ENCODE peak calls at places on chromosome 7, in four cellular contexts. A is thoracic aorta, I is spleen, S is pancreas. O is an unnamed sample.

GRCh38 chr7:98211221-98211675 is at the start of gene BHLHA15:
- DNase-seq in I (peak), S (peak), A (no peak), O (no peak)

GRCh38 chr7:134528749-134529148 is 1.4 kb downstream of the AKR1B10 start:
- DNase-seq in I (no peak), S (no peak), A (no peak), O (no peak)

GRCh38 chr7:8147004-8147403 is 115.0 kb downstream of the ICA1 start:
- DNase-seq in A (no peak), S (no peak), I (no peak), O (no peak)

GRCh38 chr7:138386821-138387220 is 73.2 kb upstream of the TRIM24 start:
- DNase-seq in A (no peak), S (no peak), I (no peak), O (no peak)

GRCh38 chr7:156473476-156474240 is 166.9 kb upstream of the RNF32 start:
- DNase-seq in I (no peak), S (peak), A (no peak), O (peak)

GRCh38 chr7:107850671-107851070 is 40.3 kb upstream of the DLD start:
- DNase-seq in A (no peak), S (no peak), I (no peak), O (no peak)

GRCh38 chr7:69661342-69661741 is 63.1 kb downstream of the AUTS2 start:
- DNase-seq in A (no peak), S (no peak), I (no peak), O (no peak)

GRCh38 chr7:141663081-141663510 is 38.9 kb downstream of the DENND11 start:
- DNase-seq in A (no peak), S (no peak), I (no peak), O (no peak)

GRCh38 chr7:91082854-91083495 is 181.3 kb upstream of the FZD1 start:
- DNase-seq in I (no peak), S (no peak), A (no peak), O (no peak)

GRCh38 chr7:22476822-22477221 is 23.2 kb downstream of the STEAP1B start:
- DNase-seq in A (no peak), I (no peak), S (no peak), O (no peak)

GRCh38 chr7:32266932-32267475 is 196.8 kb upstream of the PDE1C start:
- DNase-seq in I (no peak), S (no peak), A (no peak), O (no peak)

GRCh38 chr7:81659697-81660395 is 110.0 kb downstream of the HGF start:
- DNase-seq in I (no peak), S (no peak), A (no peak), O (no peak)

GRCh38 chr7:64878684-64879083 is 24.4 kb upstream of the ZNF273 start:
- DNase-seq in I (no peak), A (no peak), S (no peak), O (no peak)

GRCh38 chr7:38070718-38071117 is 107.3 kb upstream of the STARD3NL start:
- DNase-seq in S (no peak), I (no peak), A (no peak), O (no peak)

GRCh38 chr7:100132697-100133137 is 6.0 kb downstream of the MBLAC1 start:
- DNase-seq in I (peak), S (peak), A (no peak), O (peak)

GRCh38 chr7:157566631-157567006 is 229.8 kb downstream of the DNAJB6 start:
- DNase-seq in A (no peak), S (peak), I (peak), O (no peak)

GRCh38 chr7:100974021-100974420 is 4.7 kb downstream of the MUC12 start:
- DNase-seq in S (no peak), I (no peak), A (no peak), O (no peak)

GRCh38 chr7:141028767-141029166 is 14.0 kb upstream of the MRPS33 start:
- DNase-seq in S (no peak), I (no peak), A (no peak), O (no peak)

GRCh38 chr7:47617131-47617530 is 35.2 kb upstream of the TNS3 start:
- DNase-seq in S (no peak), A (no peak), I (no peak), O (no peak)

GRCh38 chr7:17422966-17423365 is 124.5 kb downstream of the AHR start:
- DNase-seq in S (no peak), I (no peak), A (no peak), O (no peak)

GRCh38 chr7:100023526-100023925 is 8.1 kb downstream of the ZKSCAN1 start:
- DNase-seq in I (no peak), A (no peak), S (no peak), O (no peak)

GRCh38 chr7:40763319-40764287 is 628.8 kb downstream of the SUGCT start:
- DNase-seq in I (no peak), S (no peak), A (no peak), O (no peak)

GRCh38 chr7:115356139-115356746 is 434.3 kb downstream of the MDFIC start:
- DNase-seq in A (no peak), I (no peak), S (no peak), O (no peak)

GRCh38 chr7:80675090-80675489 is 36.6 kb downstream of the CD36 start:
- DNase-seq in A (no peak), I (no peak), S (no peak), O (no peak)

GRCh38 chr7:50119815-50120637 is 27.0 kb upstream of the ZPBP start:
- DNase-seq in S (no peak), A (no peak), I (no peak), O (no peak)

GRCh38 chr7:69177941-69178494 is 420.3 kb upstream of the AUTS2 start:
- DNase-seq in A (no peak), I (no peak), S (no peak), O (no peak)

GRCh38 chr7:148838905-148839304 is 45.2 kb downstream of the EZH2 start:
- DNase-seq in A (no peak), I (no peak), S (no peak), O (no peak)

GRCh38 chr7:133668296-133669060 is 415.6 kb downstream of the EXOC4 start:
- DNase-seq in S (no peak), A (no peak), I (no peak), O (no peak)

GRCh38 chr7:137953043-137953691 is 48.7 kb downstream of the CREB3L2 start:
- DNase-seq in I (no peak), S (no peak), A (no peak), O (no peak)

GRCh38 chr7:70316745-70317144 is 718.5 kb downstream of the AUTS2 start:
- DNase-seq in S (no peak), I (no peak), A (no peak), O (no peak)

GRCh38 chr7:157794764-157795101 is 457.9 kb downstream of the DNAJB6 start:
- DNase-seq in S (no peak), A (no peak), I (no peak), O (no peak)

GRCh38 chr7:910441-910861 is 34.1 kb downstream of the GET4 start:
- DNase-seq in I (no peak), S (no peak), A (no peak), O (no peak)
- H3K27ac ChIP-seq in I (peak), S (no peak), A (no peak), O (peak)

GRCh38 chr7:2411815-2412586 is 8.6 kb downstream of the CHST12 start:
- DNase-seq in S (no peak), I (no peak), A (no peak), O (no peak)
- H3K27ac ChIP-seq in S (peak), I (peak), A (peak), O (no peak)

GRCh38 chr7:143052041-143052440 is at the start of gene OR6V1:
- DNase-seq in A (no peak), I (no peak), S (no peak), O (no peak)
- H3K27ac ChIP-seq in A (no peak), I (no peak), S (no peak), O (no peak)

GRCh38 chr7:131300078-131300477 is 27.6 kb upstream of the MKLN1 start:
- DNase-seq in I (no peak), A (no peak), S (no peak), O (no peak)

GRCh38 chr7:131302453-131302852 is 25.2 kb upstream of the MKLN1 start:
- DNase-seq in A (no peak), I (no peak), S (no peak), O (no peak)

GRCh38 chr7:131300572-131301466 is 26.9 kb upstream of the MKLN1 start:
- DNase-seq in S (no peak), A (no peak), I (no peak), O (no peak)

GRCh38 chr7:131294553-131294952 is 33.1 kb upstream of the MKLN1 start:
- DNase-seq in I (no peak), A (no peak), S (no peak), O (no peak)

DNA sequence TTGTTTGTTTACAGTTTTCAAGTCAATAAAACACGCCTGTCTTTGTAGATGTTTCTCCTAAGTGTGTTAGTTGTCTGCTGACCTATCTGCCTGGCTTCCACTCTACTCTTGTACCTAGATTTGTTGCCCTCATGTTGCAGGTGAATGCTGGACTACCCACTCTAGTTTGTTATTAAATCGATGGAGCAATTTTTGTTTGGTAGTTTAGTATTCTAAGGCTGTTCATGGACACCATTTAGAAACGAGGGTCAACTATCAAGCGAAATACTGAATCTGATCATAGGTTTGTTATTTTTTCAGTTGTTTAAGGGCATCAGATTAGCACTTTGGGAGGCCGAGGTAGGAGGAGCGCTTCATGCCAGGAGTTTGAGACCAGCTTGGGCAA is 29.1 kb upstream of the MKLN1 start:
- DNase-seq in S (no peak), A (no peak), I (no peak), O (no peak)
- H3K27ac ChIP-seq in S (no peak), A (no peak), I (no peak), O (peak)

DNA sequence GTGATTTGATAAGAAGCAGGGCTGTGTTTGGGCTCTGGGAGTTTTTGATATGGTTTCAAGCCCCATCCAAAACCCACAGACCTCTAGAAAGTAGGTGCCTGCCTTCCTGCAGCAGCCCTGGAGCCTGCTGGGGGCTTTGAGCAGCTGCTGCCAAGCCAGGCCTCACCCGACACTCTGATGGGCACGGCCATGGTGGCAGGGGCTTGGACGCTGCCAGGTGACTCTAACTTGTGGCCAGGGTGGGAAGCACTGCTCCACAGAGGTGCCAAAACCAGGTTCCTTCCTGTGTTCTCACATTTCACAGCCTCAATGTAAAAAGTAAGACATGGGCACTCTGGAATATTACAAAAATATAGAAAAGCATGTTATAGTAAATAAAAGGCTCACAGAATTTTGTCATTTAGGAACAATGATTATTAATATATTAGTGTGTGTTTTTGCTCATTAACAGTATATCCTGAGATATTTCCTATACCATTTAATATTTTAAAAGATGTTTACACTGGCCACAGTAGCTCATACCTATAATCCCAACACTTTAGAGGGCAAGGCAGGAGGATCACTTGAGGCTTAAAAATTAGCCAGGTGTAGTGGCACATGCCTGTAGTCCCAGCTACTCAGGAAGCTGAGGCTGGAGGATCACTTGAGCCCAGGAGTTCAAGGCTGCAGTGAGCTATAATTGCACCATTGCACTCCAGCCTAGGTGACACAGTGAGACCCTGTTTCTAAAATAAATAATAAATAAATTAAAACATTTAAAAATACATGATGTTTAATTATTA is 95.1 kb downstream of the EGFR start:
- DNase-seq in I (no peak), S (no peak), A (no peak), O (no peak)
- H3K27ac ChIP-seq in I (no peak), S (no peak), A (no peak), O (no peak)

GRCh38 chr7:21108182-21108581 is 319.7 kb upstream of the SP4 start:
- DNase-seq in S (no peak), I (no peak), A (no peak), O (no peak)
- H3K27ac ChIP-seq in S (no peak), I (no peak), A (no peak), O (no peak)

GRCh38 chr7:356691-357462 is 66.9 kb downstream of the FOXL3 start:
- DNase-seq in A (no peak), S (no peak), I (no peak), O (no peak)
- H3K27ac ChIP-seq in A (no peak), S (no peak), I (no peak), O (no peak)

GRCh38 chr7:116538138-116538537 is 13.3 kb downstream of the CAV1 start:
- DNase-seq in A (no peak), S (no peak), I (no peak), O (no peak)
- H3K27ac ChIP-seq in A (no peak), S (no peak), I (no peak), O (no peak)

DNA sequence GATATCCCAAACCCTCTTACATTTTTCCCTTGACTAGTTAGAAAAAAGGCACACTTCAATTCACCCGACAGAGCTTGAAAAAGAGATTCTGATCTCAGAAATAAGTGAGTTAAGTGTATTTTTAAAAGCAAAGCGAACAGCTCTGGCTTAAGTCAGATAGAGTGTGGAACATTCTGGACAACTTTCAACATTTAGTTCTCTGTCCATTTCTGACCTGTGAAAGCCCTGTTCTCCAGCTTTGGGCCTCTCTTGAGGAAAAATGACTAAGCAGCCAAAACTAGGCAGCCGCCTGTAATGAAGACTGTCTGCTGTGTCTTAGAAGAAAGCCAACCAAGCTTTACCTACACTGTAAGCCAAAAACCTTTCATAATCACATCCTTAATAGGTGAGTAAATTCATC is 50.5 kb downstream of the CDK6 start:
- DNase-seq in I (no peak), A (no peak), S (no peak), O (no peak)
- H3K27ac ChIP-seq in I (no peak), A (peak), S (no peak), O (no peak)